ENCODE peak calls at places on chromosomes 11 and 22, in ten cellular contexts. L, F, U, S, J, G, T, B, X and H are unnamed samples.

GRCh38 chr11:3205261-3206127 is 13.1 kb downstream of the MRGPRG start:
- DNase-seq in L (no peak), F (no peak), U (no peak), S (no peak), J (no peak), G (no peak), T (peak; percentile 4), B (no peak), X (no peak), H (peak; percentile 9)

GRCh38 chr11:34150494-34151151 is 45.2 kb downstream of the NAT10 start:
- DNase-seq in L (no peak), F (no peak), U (no peak), S (no peak), J (no peak), G (no peak), T (no peak), B (no peak), X (no peak), H (peak; percentile 60)

GRCh38 chr11:46361283-46362145 is 14.3 kb downstream of the DGKZ start:
- DNase-seq in L (no peak), F (peak; percentile 79), U (no peak), S (no peak), J (peak; percentile 66), G (peak; percentile 72), T (peak; percentile 75), B (peak; percentile 80), X (no peak), H (peak; percentile 54)

GRCh38 chr11:119664063-119664572 is 64.9 kb downstream of the NECTIN1 start:
- DNase-seq in L (no peak), F (peak; percentile 87), U (peak; percentile 56), S (no peak), J (no peak), G (peak; percentile 16), T (no peak), B (no peak), X (peak; percentile 38), H (no peak)

GRCh38 chr11:30143098-30143705 is 87.6 kb upstream of the FSHB start:
- DNase-seq in L (no peak), F (peak; percentile 13), U (no peak), S (no peak), J (no peak), G (peak; percentile 15), T (no peak), B (no peak), X (peak; percentile 55), H (peak; percentile 27)

GRCh38 chr22:25048659-25049657 is 96.4 kb downstream of the KIAA1671 start:
- DNase-seq in L (no peak), F (peak; percentile 73), U (peak; percentile 70), S (no peak), J (peak; percentile 69), G (peak; percentile 23), T (peak; percentile 66), B (peak; percentile 70), X (peak; percentile 80), H (peak; percentile 44)

GRCh38 chr11:17368551-17368950 is 17.0 kb downstream of the NCR3LG1 start:
- DNase-seq in L (no peak), F (no peak), U (no peak), S (no peak), J (no peak), G (no peak), T (no peak), B (no peak), X (no peak), H (no peak)

GRCh38 chr11:57290288-57290687 is 34.5 kb downstream of the TNKS1BP1 start:
- DNase-seq in L (no peak), F (no peak), U (no peak), S (no peak), J (no peak), G (peak; percentile 85), T (no peak), B (no peak), X (no peak), H (peak; percentile 44)

DNA sequence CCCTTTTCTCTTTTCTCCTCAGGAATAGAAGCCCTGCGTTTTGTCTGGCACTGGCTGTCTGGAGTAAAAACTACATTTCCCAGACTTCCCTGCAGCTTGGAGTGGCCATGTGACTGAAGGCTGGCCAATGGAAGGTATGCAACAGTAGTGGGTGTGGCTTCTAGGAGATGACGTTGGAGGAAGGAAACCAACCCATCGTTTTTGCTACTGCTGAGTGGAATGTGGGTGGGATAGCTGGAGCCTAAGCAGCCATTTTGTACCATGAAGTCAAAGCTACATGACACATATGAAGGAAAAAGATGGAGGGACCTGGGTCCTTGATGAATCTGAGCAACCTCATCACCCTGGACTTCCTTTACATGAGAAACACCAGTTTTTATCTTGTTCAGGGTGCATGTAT is 19.6 kb downstream of the FGF3 start:
- DNase-seq in L (no peak), F (peak; percentile 43), U (no peak), S (no peak), J (no peak), G (peak; percentile 7), T (no peak), B (no peak), X (peak; percentile 37), H (no peak)
- TF ChIP-seq CTCF in L (no peak), F (no peak), U (no peak), S (no peak), J (no peak), G (no peak), T (no peak), B (no peak), X (no peak), H (no peak)

GRCh38 chr11:123206671-123207421 is 11.8 kb upstream of the CLMP start:
- DNase-seq in L (no peak), F (no peak), U (no peak), S (no peak), J (no peak), G (peak; percentile 38), T (no peak), B (no peak), X (peak; percentile 48), H (no peak)

GRCh38 chr11:123202155-123202714 is 7.2 kb upstream of the CLMP start:
- DNase-seq in L (no peak), F (no peak), U (no peak), S (no peak), J (peak; percentile 35), G (peak; percentile 64), T (peak; percentile 36), B (no peak), X (peak; percentile 52), H (peak; percentile 69)

GRCh38 chr11:123202723-123203122 is 7.7 kb upstream of the CLMP start:
- DNase-seq in L (no peak), F (no peak), U (no peak), S (no peak), J (no peak), G (no peak), T (no peak), B (no peak), X (no peak), H (no peak)

GRCh38 chr11:123203934-123204333 is 8.9 kb upstream of the CLMP start:
- DNase-seq in L (no peak), F (no peak), U (no peak), S (no peak), J (no peak), G (peak; percentile 54), T (no peak), B (no peak), X (no peak), H (no peak)

GRCh38 chr11:123203471-123203870 is 8.4 kb upstream of the CLMP start:
- DNase-seq in L (no peak), F (no peak), U (no peak), S (no peak), J (no peak), G (no peak), T (no peak), B (no peak), X (no peak), H (no peak)
- H3K4me3 ChIP-seq in L (no peak overlapping the region), F (no peak overlapping the region), U (no peak overlapping the region), S (no peak overlapping the region), J (no peak overlapping the region), G (no peak overlapping the region), T (no peak overlapping the region), B (no peak overlapping the region), X (no peak overlapping the region), H (no peak overlapping the region)

DNA sequence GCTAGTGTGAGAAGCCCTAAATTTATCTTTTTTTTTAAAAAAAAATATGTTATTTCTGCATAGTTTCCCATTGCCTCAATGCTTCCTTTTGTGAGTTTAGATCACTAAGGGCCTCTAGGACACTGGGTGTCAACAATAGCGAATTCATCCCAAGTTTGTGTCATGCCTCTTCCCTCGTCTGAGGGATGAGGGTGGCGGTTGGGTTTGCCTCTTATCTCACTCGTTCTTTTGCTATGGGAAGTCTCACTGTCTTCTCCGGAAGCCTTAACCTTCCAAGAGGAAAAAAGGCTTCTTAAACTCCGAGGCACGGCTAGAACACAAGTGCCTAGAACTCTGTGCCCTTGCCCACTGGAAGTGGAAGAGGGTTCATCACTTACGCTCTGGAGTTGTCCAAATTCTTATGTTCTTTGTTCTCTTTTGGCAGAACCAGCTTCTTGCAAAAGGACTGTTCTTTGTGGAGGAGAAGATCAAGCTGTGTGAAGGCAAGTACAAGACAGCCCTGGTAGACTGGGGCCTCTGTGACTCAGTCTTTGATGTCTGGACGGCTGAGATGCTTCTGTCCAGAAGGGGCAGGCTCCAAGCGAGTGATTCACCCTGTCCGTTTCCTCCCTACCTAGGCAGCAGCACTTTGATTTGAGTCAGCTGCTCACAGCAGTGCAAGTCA is 78.5 kb downstream of the TRAF6 start:
- DNase-seq in L (peak; percentile 93), F (no peak), U (peak; percentile 27), S (no peak), J (peak; percentile 60), G (peak; percentile 98), T (peak; percentile 52), B (peak; percentile 23), X (peak; percentile 10), H (peak; percentile 96)
- TF ChIP-seq CTCF in L (peak; percentile 38), F (no peak), U (no peak), S (no peak), J (no peak), G (peak; percentile 32), T (no peak), B (no peak), X (no peak), H (peak; percentile 42)

DNA sequence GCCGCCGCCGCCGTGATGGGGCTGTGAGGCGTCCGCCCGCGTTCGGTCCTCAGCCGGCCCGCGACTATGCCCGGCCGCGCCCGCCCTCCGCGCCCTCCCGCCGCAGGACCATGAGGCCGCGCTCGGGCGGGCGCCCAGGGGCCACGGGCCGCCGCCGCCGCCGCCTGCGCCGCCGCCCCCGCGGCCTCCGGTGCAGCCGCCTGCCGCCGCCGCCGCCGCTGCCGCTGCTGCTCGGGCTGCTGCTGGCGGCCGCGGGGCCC is 215 bp downstream of the ZNRF3 start:
- DNase-seq in L (no peak), F (no peak), U (no peak), S (no peak), J (no peak), G (no peak), T (no peak), B (no peak), X (no peak), H (no peak)
- H3K4me3 ChIP-seq in L (peak overlapping the region; percentile 88), F (peak overlapping the region; percentile 74), U (peak overlapping the region; percentile 66), S (peak overlapping the region; percentile 66), J (peak overlapping the region; percentile 73), G (peak overlapping the region; percentile 91), T (peak overlapping the region; percentile 78), B (no peak overlapping the region), X (peak overlapping the region; percentile 68), H (peak overlapping the region; percentile 63)

GRCh38 chr11:67118801-67119576 is at the start of gene KDM2A:
- DNase-seq in L (peak; percentile 91), F (peak; percentile 99), U (peak; percentile 99), S (peak; percentile 94), J (peak; percentile 99), G (peak; percentile 99), T (peak; percentile 99), B (peak; percentile 100), X (peak; percentile 100), H (peak; percentile 99)
- TF ChIP-seq CTCF in L (no peak), F (peak; percentile 17), U (peak; percentile 40), S (peak; percentile 50), J (no peak), G (peak; percentile 22), T (peak; percentile 42), B (no peak), X (peak; percentile 43), H (no peak)